ENCODE peak calls at places on chromosomes 5 and 9, in four cellular contexts. H is choroid plexus epithelial cell, C is A673, B is PC-3. E is an unnamed sample.

GRCh38 chr5:139312075-139312474 is 18.5 kb downstream of the MATR3 start:
- DNase-seq in C (no peak), B (no peak), H (no peak), E (no peak)

GRCh38 chr5:138459311-138459710 is 6.0 kb upstream of the EGR1 start:
- DNase-seq in C (no peak), B (no peak), H (no peak), E (no peak)

GRCh38 chr5:72071906-72072305 is 35.4 kb upstream of the MAP1B start:
- DNase-seq in H (no peak), C (no peak), B (no peak), E (no peak)

GRCh38 chr5:88691945-88692868 is 190.8 kb downstream of the MEF2C start:
- DNase-seq in H (no peak), B (peak; percentile 20), C (no peak), E (no peak)

GRCh38 chr5:149063017-149063687 is at the start of gene SH3TC2:
- DNase-seq in B (peak; percentile 96), H (peak; percentile 75), C (peak; percentile 76), E (peak; percentile 75)

GRCh38 chr5:59342181-59342580 is 551.3 kb downstream of the PDE4D start:
- DNase-seq in B (no peak), C (no peak), H (peak; percentile 64), E (no peak)

GRCh38 chr9:90783552-90783951 is 18.1 kb upstream of the SYK start:
- DNase-seq in H (no peak), B (no peak), C (no peak), E (no peak)

GRCh38 chr5:139092741-139093140 is 105.4 kb downstream of the SIL1 start:
- DNase-seq in C (no peak), B (no peak), H (no peak), E (no peak)

GRCh38 chr5:173330151-173330855 is 2.1 kb upstream of the STC2 start:
- DNase-seq in H (no peak), C (no peak), B (peak; percentile 32), E (no peak)

GRCh38 chr5:82734291-82734690 is 342.9 kb downstream of the TMEM167A start:
- DNase-seq in C (no peak), B (no peak), H (peak; percentile 5), E (peak; percentile 25)

GRCh38 chr9:20315672-20316071 is 306.6 kb downstream of the MLLT3 start:
- DNase-seq in C (no peak), H (peak; percentile 86), B (peak; percentile 52), E (peak; percentile 69)

GRCh38 chr9:136650648-136651047 is 12.1 kb upstream of the EGFL7 start:
- DNase-seq in H (no peak), C (no peak), B (no peak), E (no peak)

GRCh38 chr5:79011869-79012268 is 26.8 kb upstream of the ARSB start:
- DNase-seq in H (no peak), C (no peak), B (no peak), E (no peak)

GRCh38 chr5:79014631-79015030 is 29.5 kb upstream of the ARSB start:
- DNase-seq in C (no peak), H (no peak), B (no peak), E (no peak)

GRCh38 chr5:79005939-79006338 is 20.8 kb upstream of the ARSB start:
- DNase-seq in C (no peak), B (no peak), H (no peak), E (no peak)

GRCh38 chr5:79008362-79008761 is 23.3 kb upstream of the ARSB start:
- DNase-seq in C (no peak), H (no peak), B (no peak), E (no peak)

GRCh38 chr5:79011219-79011836 is 26.2 kb upstream of the ARSB start:
- DNase-seq in H (peak; percentile 26), B (no peak), C (no peak), E (peak; percentile 86)
- TF ChIP-seq CTCF in H (peak; percentile 37), B (no peak), C (peak; percentile 14), E (peak; percentile 41)

GRCh38 chr5:112616812-112617547 is 120.7 kb upstream of the APC start:
- DNase-seq in H (peak; percentile 8), C (no peak), B (no peak), E (no peak)
- H3K4me3 ChIP-seq in H (no peak overlapping the region), C (peak overlapping the region; percentile 22), B (no peak overlapping the region), E (no peak overlapping the region)

DNA sequence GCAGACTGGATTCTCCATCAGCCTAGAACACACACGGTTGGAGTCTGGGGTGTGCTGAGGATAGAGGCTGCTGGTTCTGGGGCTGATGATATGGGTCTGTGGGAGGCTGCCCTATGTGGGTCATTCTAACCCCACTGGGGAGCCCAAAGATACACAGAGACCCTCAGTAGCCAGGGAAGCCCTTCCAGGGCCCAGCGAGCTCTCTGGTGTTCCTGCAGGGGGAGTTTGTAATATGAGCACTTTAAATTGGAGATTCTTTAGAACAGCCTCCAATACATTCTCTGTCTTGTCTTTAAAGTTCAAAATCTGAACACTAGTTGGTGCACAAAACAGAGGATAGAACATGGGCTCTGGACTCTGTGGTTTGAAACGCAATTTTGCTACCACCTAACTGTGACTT is 2.4 kb downstream of the ACTL7A start:
- DNase-seq in B (no peak), H (peak; percentile 15), C (no peak), E (no peak)
- TF ChIP-seq CTCF in B (no peak), H (peak; percentile 44), C (peak; percentile 19), E (no peak)

GRCh38 chr5:159104058-159104651 is 4.4 kb upstream of the EBF1 start:
- DNase-seq in H (peak; percentile 68), C (no peak), B (peak; percentile 25), E (no peak)

GRCh38 chr5:159102294-159102934 is 2.7 kb upstream of the EBF1 start:
- DNase-seq in C (no peak), H (no peak), B (no peak), E (no peak)

GRCh38 chr5:159104759-159105317 is 5.1 kb upstream of the EBF1 start:
- DNase-seq in B (no peak), H (no peak), C (no peak), E (no peak)

GRCh38 chr5:159101689-159102088 is 2.0 kb upstream of the EBF1 start:
- DNase-seq in B (no peak), H (no peak), C (no peak), E (no peak)

GRCh38 chr5:159103086-159103485 is 3.4 kb upstream of the EBF1 start:
- DNase-seq in B (no peak), C (no peak), H (no peak), E (no peak)
- H3K4me3 ChIP-seq in B (no peak overlapping the region), C (no peak overlapping the region), H (no peak overlapping the region), E (no peak overlapping the region)

DNA sequence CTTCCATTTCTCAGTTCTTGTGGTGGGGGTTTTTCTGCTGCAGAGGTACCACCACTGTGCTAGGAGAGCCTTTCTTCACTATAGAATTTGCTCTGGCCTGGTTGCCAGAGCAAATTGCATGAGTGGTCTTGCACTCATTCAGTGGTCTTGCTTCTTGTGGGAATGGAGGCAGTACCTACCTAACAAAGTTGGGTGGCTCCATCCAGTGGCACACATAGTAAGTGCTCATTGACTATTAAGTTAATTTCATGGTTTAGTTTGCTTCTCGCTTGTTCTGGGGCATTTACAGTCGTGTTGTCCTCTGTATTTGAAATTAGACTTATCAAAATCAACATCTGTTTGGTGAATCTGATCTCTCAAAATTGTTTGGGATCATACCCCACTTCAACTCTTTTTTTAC is 23.0 kb downstream of the SLC28A3 start:
- DNase-seq in B (no peak), H (no peak), C (no peak), E (no peak)
- TF ChIP-seq CTCF in B (peak; percentile 34), H (peak; percentile 42), C (peak; percentile 36), E (no peak)

GRCh38 chr9:79664375-79664825 is 92.6 kb downstream of the TLE4 start:
- DNase-seq in C (no peak), B (peak; percentile 50), H (no peak), E (no peak)

GRCh38 chr9:79661926-79662552 is 90.3 kb downstream of the TLE4 start:
- DNase-seq in B (no peak), C (peak; percentile 24), H (no peak), E (no peak)

GRCh38 chr9:79662553-79662956 is 90.8 kb downstream of the TLE4 start:
- DNase-seq in B (no peak), C (peak; percentile 86), H (peak; percentile 38), E (no peak)

GRCh38 chr9:79663878-79664277 is 92.1 kb downstream of the TLE4 start:
- DNase-seq in C (peak; percentile 89), B (no peak), H (no peak), E (no peak)

DNA sequence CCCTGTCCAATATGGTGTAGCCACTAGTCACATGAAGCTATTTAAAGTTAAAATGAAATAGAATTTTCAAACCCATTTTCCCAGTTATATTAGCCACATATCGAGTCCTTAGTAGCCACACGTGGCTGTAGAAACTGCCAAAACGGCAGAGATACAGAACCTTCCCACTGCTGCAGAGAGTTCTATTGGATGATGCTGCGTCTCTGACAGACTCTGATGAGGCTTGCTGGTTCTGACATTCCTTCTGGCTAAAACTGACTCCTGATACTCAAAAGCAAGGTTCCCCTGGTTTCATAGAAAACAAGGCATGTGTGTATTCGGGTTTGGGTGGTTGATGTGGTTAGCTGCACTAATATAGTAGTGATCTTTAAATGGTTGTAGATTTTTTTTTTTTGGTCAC is 91.5 kb downstream of the TLE4 start:
- DNase-seq in C (peak; percentile 9), H (no peak), B (no peak), E (no peak)
- H3K4me3 ChIP-seq in C (peak overlapping the region; percentile 24), H (no peak overlapping the region), B (no peak overlapping the region), E (no peak overlapping the region)

GRCh38 chr9:81174023-81174422 is 515.3 kb downstream of the TLE1 start:
- DNase-seq in C (no peak), H (no peak), B (peak; percentile 18), E (no peak)
- TF ChIP-seq CTCF in C (no peak), H (peak; percentile 34), B (peak; percentile 40), E (no peak)